ENCODE peak calls at places on chromosomes 3 and 15, in nine cellular contexts. M is neuronal stem cell, D is GM03348, T is HEK293T, C is fibroblast of lung, V is HT-29, X is GM20000, G is erythroblast, I is omental fat pad. R is an unnamed sample.

GRCh38 chr15:63088532-63089245 is 33.0 kb upstream of the LACTB start:
- DNase-seq in C (no peak), V (no peak), T (no peak), I (no peak), D (no peak), X (no peak), G (no peak), M (no peak), R (no peak)

GRCh38 chr3:196219194-196219969 is 3.0 kb downstream of the SLC51A start:
- DNase-seq in D (peak; percentile 82), X (peak; percentile 82), C (peak; percentile 83), M (no peak), G (peak; percentile 20), I (no peak), T (no peak), V (peak; percentile 19), R (peak; percentile 9)

GRCh38 chr3:161500057-161500836 is 3.6 kb downstream of the OTOL1 start:
- DNase-seq in G (no peak), M (no peak), I (no peak), T (no peak), V (peak; percentile 37), X (no peak), D (no peak), C (no peak), R (no peak)

GRCh38 chr3:105473521-105474223 is 107.0 kb downstream of the ALCAM start:
- DNase-seq in X (no peak), V (no peak), M (peak; percentile 36), T (no peak), G (no peak), I (no peak), C (peak; percentile 43), D (peak; percentile 70), R (no peak)

GRCh38 chr15:61169904-61170695 is 59.0 kb downstream of the RORA start:
- DNase-seq in X (no peak), I (no peak), C (no peak), M (no peak), T (no peak), G (no peak), D (no peak), V (no peak), R (no peak)

GRCh38 chr3:146464005-146464595 is 5.3 kb downstream of the PLSCR2 start:
- DNase-seq in I (no peak), D (peak; percentile 19), M (no peak), V (no peak), C (peak; percentile 71), G (no peak), T (no peak), X (no peak), R (no peak)

GRCh38 chr15:83698294-83698693 is 44.4 kb downstream of the ADAMTSL3 start:
- DNase-seq in G (no peak), T (no peak), C (peak; percentile 23), M (no peak), D (peak; percentile 58), I (no peak), X (no peak), V (no peak), R (no peak)

GRCh38 chr15:73935547-73935946 is 9.3 kb downstream of the LOXL1 start:
- DNase-seq in T (no peak), X (no peak), V (no peak), D (no peak), M (peak; percentile 52), G (no peak), C (no peak), I (no peak), R (no peak)

GRCh38 chr3:12227833-12228232 is 61.0 kb upstream of the PPARG start:
- DNase-seq in X (no peak), M (no peak), I (no peak), V (no peak), C (peak; percentile 91), D (peak; percentile 83), T (no peak), G (no peak), R (no peak)

GRCh38 chr3:87006844-87007439 is 16.0 kb upstream of the VGLL3 start:
- DNase-seq in G (peak; percentile 7), X (no peak), D (no peak), I (no peak), T (no peak), V (no peak), C (peak; percentile 67), M (no peak), R (no peak)

GRCh38 chr3:107999215-107999775 is 91.5 kb downstream of the CD47 start:
- DNase-seq in M (no peak), G (no peak), C (no peak), V (no peak), I (no peak), X (no peak), T (no peak), D (peak; percentile 34), R (peak; percentile 42)

GRCh38 chr3:195348719-195349118 is 77.8 kb upstream of the XXYLT1 start:
- DNase-seq in V (no peak), C (no peak), M (no peak), T (no peak), X (no peak), I (no peak), D (no peak), G (no peak), R (no peak)

GRCh38 chr3:58332575-58333179 is at the start of gene PXK:
- DNase-seq in C (peak; percentile 74), T (peak; percentile 81), I (peak; percentile 42), X (peak; percentile 92), V (peak; percentile 45), D (peak; percentile 94), M (peak; percentile 66), G (peak; percentile 92), R (peak; percentile 74)

GRCh38 chr3:143109861-143110260 is 9.7 kb upstream of the CHST2 start:
- DNase-seq in I (no peak), G (no peak), C (no peak), D (no peak), V (no peak), T (no peak), X (no peak), M (no peak), R (no peak)

GRCh38 chr3:69306239-69307185 is 79.4 kb downstream of the FRMD4B start:
- DNase-seq in V (peak; percentile 87), D (peak; percentile 86), G (peak; percentile 81), I (no peak), M (peak; percentile 76), T (peak; percentile 76), X (peak; percentile 63), C (peak; percentile 96), R (peak; percentile 68)

GRCh38 chr3:133444071-133444774 is 44.4 kb downstream of the BFSP2 start:
- DNase-seq in G (no peak), X (no peak), I (no peak), T (no peak), C (peak; percentile 48), M (no peak), D (no peak), V (peak; percentile 40), R (no peak)

GRCh38 chr15:57198654-57199241 is 177.6 kb upstream of the CGNL1 start:
- DNase-seq in D (no peak), C (no peak), X (no peak), M (no peak), T (no peak), I (no peak), G (no peak), V (peak; percentile 76), R (no peak)

GRCh38 chr15:26378304-26378703 is 394.6 kb downstream of the GABRB3 start:
- DNase-seq in D (no peak), G (no peak), X (no peak), T (no peak), I (no peak), C (no peak), M (no peak), V (no peak), R (no peak)

GRCh38 chr3:54358327-54358726 is 236.0 kb downstream of the CACNA2D3 start:
- DNase-seq in M (no peak), C (no peak), V (no peak), X (no peak), I (no peak), G (no peak), D (no peak), T (no peak), R (no peak)

GRCh38 chr3:187036394-187036793 is 102.9 kb downstream of the RPL39L start:
- DNase-seq in M (no peak), X (no peak), C (no peak), I (no peak), G (no peak), D (no peak), T (no peak), V (no peak), R (no peak)